ENCODE peak calls at places on chromosome 18, in six cellular contexts. U, I, Q, B, G and V are unnamed samples.

GRCh38 chr18:6616981-6617380 is 112.5 kb upstream of the ARHGAP28 start:
- DNase-seq in Q (no peak), U (no peak), I (peak; percentile 41), B (no peak), G (no peak), V (no peak)

GRCh38 chr18:55265916-55266488 is 306.7 kb upstream of the CCDC68 start:
- DNase-seq in B (no peak), I (peak; percentile 27), U (no peak), Q (no peak), G (no peak), V (no peak)

GRCh38 chr18:58779514-58779913 is 85.2 kb upstream of the ZNF532 start:
- DNase-seq in G (no peak), I (no peak), Q (no peak), B (no peak), U (no peak), V (no peak)

GRCh38 chr18:57445488-57446319 is 10.5 kb downstream of the ONECUT2 start:
- DNase-seq in U (peak; percentile 92), Q (no peak), B (no peak), I (no peak), G (no peak), V (no peak)

GRCh38 chr18:50356036-50356945 is 18.6 kb upstream of the SKA1 start:
- DNase-seq in Q (no peak), B (no peak), I (no peak), U (no peak), G (no peak), V (no peak)

GRCh38 chr18:36693931-36694661 is 134.7 kb downstream of the TPGS2 start:
- DNase-seq in U (no peak), B (no peak), I (peak; percentile 78), G (no peak), Q (no peak), V (no peak)

GRCh38 chr18:40612356-40612755 is 1342.7 kb upstream of the PIK3C3 start:
- DNase-seq in Q (no peak), U (no peak), B (no peak), I (no peak), G (no peak), V (no peak)

GRCh38 chr18:23331091-23331920 is 121.8 kb upstream of the RIOK3 start:
- DNase-seq in B (no peak), G (no peak), U (no peak), Q (no peak), I (no peak), V (no peak)

GRCh38 chr18:26657618-26658581 is 109.5 kb upstream of the KCTD1 start:
- DNase-seq in B (no peak), U (no peak), G (no peak), I (no peak), Q (no peak), V (no peak)

GRCh38 chr18:58247363-58247834 is 203.4 kb downstream of the NEDD4L start:
- DNase-seq in I (peak; percentile 11), Q (peak; percentile 25), U (no peak), G (peak; percentile 76), B (peak; percentile 24), V (no peak)

GRCh38 chr18:79516441-79516931 is 120.8 kb downstream of the NFATC1 start:
- DNase-seq in U (no peak), I (no peak), G (peak; percentile 46), B (no peak), Q (no peak), V (no peak)

GRCh38 chr18:46481048-46481846 is 175.8 kb downstream of the LOXHD1 start:
- DNase-seq in B (no peak), I (peak; percentile 52), U (no peak), G (no peak), Q (no peak), V (peak; percentile 56)

GRCh38 chr18:57443716-57444115 is 8.5 kb downstream of the ONECUT2 start:
- DNase-seq in U (no peak), B (no peak), I (no peak), G (no peak), Q (no peak), V (no peak)

GRCh38 chr18:23972416-23972815 is 42.1 kb upstream of the TTC39C start:
- DNase-seq in G (no peak), U (no peak), Q (no peak), I (no peak), B (no peak), V (no peak)

GRCh38 chr18:55124078-55124477 is 164.8 kb upstream of the CCDC68 start:
- DNase-seq in G (no peak), I (peak; percentile 16), Q (no peak), U (no peak), B (no peak), V (no peak)

GRCh38 chr18:58321986-58322385 is 278.0 kb downstream of the NEDD4L start:
- DNase-seq in I (peak; percentile 74), Q (peak; percentile 39), G (peak; percentile 82), U (no peak), B (no peak), V (no peak)

GRCh38 chr18:66344227-66344626 is 259.7 kb downstream of the CDH19 start:
- DNase-seq in U (no peak), B (no peak), G (no peak), Q (no peak), I (no peak), V (no peak)

GRCh38 chr18:63236990-63237389 is 82.6 kb downstream of the BCL2 start:
- DNase-seq in B (peak; percentile 63), I (no peak), Q (peak; percentile 35), G (no peak), U (no peak), V (peak; percentile 61)

DNA sequence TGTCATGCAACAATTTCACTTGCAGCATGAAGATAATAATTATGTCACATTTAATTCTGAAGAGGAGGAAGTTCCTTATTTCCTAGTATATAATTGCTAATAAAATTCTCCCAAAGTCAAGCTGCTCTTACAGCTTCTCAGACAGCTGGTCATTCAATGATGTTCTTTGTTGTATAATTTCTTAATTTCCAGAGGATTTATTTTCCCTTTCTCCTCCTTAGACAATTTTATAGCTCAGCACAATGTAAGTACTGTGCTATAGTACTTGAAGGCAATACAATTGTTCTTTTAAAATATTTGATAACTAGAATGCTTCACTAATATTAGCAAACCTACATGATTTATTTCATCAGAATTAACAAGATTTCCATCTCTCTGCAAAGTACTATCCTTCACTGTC is 73.4 kb downstream of the ROCK1 start:
- DNase-seq in G (no peak), B (no peak), Q (no peak), I (no peak), U (no peak), V (no peak)
- H3K4me3 ChIP-seq in G (no peak overlapping the region), B (no peak overlapping the region), Q (no peak overlapping the region), I (no peak overlapping the region), U (no peak overlapping the region), V (no peak overlapping the region)

GRCh38 chr18:76822510-76823165 is at the start of gene ZNF236:
- DNase-seq in I (peak; percentile 77), B (peak; percentile 96), U (peak; percentile 80), Q (peak; percentile 79), G (peak; percentile 87), V (peak; percentile 64)
- TF ChIP-seq POLR2A in I (peak; percentile 77), B (no peak), U (peak; percentile 90), Q (peak; percentile 79), G (no peak), V (peak; percentile 31)

GRCh38 chr18:8662574-8663255 is 42.6 kb upstream of the MTCL1 start:
- DNase-seq in G (no peak), U (no peak), Q (no peak), I (no peak), B (peak; percentile 48), V (no peak)

GRCh38 chr18:8660316-8660715 is 45.0 kb upstream of the MTCL1 start:
- DNase-seq in U (no peak), Q (no peak), G (no peak), B (no peak), I (peak; percentile 18), V (no peak)

GRCh38 chr18:8659609-8660242 is 45.6 kb upstream of the MTCL1 start:
- DNase-seq in B (peak; percentile 58), Q (no peak), I (no peak), U (no peak), G (no peak), V (no peak)

GRCh38 chr18:8658858-8659485 is 46.4 kb upstream of the MTCL1 start:
- DNase-seq in I (no peak), Q (no peak), G (no peak), B (peak; percentile 69), U (no peak), V (no peak)

GRCh38 chr18:8661754-8662573 is 43.4 kb upstream of the MTCL1 start:
- DNase-seq in G (no peak), Q (no peak), I (peak; percentile 28), B (peak; percentile 62), U (no peak), V (no peak)
- H3K4me3 ChIP-seq in G (no peak overlapping the region), Q (no peak overlapping the region), I (no peak overlapping the region), B (no peak overlapping the region), U (no peak overlapping the region), V (no peak overlapping the region)

DNA sequence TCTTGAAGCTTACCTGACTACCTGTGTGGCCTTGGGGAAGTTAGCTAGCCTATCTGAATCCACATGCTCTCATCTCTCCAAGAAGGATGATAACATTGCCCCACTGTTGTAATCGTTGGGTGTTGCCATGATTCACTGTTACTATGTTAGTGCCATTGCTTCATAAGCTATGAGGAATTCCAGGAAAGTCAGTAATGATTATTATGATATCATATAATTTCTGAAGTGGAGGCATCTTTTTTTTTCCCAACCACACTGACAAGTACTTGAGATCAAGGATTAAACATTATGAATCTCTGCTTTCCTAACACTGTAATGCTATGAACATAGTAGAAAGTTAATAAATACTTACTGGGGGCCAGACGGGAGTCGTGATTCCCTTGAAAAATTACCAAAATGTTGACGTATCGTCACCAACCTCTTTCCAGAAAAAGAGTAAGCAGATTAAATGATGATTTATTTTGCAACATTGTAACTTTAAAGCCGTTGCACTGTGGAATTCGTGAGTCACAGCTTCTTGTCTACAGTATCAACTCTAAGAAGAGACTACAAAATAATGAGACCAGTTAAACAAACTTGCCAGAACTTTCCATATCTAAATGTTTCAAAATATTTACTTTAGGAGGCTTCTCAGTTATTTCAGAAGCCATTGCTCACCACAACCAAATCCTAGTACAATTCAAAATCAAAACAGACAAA is 459.9 kb downstream of the PIK3C3 start:
- DNase-seq in I (no peak), U (no peak), Q (peak; percentile 60), B (no peak), G (no peak), V (no peak)
- TF ChIP-seq POLR2A in I (no peak), U (no peak), Q (no peak), B (no peak), G (no peak), V (no peak)